ENCODE peak calls at places on chromosomes 11 and 22, in five cellular contexts. F is right lobe of liver, T is prostate gland, S is H1, Q is IMR-90. V is an unnamed sample.

GRCh38 chr11:2567026-2567671 is 122.3 kb downstream of the KCNQ1 start:
- DNase-seq in F (peak; percentile 5), T (no peak), S (no peak), Q (no peak), V (no peak)

GRCh38 chr11:115580927-115581680 is 76.9 kb upstream of the CADM1 start:
- DNase-seq in F (peak; percentile 59), T (no peak), S (no peak), Q (no peak), V (peak; percentile 2)

GRCh38 chr11:91396243-91397133 is 828.1 kb upstream of the FAT3 start:
- DNase-seq in F (no peak), T (no peak), S (no peak), Q (peak; percentile 0), V (no peak)

GRCh38 chr11:133842053-133842452 is 3.3 kb downstream of the SPATA19 start:
- DNase-seq in F (no peak), T (no peak), S (no peak), Q (no peak), V (no peak)

GRCh38 chr11:68792400-68792955 is 41.2 kb upstream of the TESMIN start:
- DNase-seq in F (no peak), T (no peak), S (no peak), Q (peak; percentile 4), V (no peak)

GRCh38 chr11:75107187-75107586 is 10.5 kb upstream of the OR2AT4 start:
- DNase-seq in F (no peak), T (no peak), S (no peak), Q (peak; percentile 19), V (peak; percentile 12)

GRCh38 chr11:47461876-47462275 is 12.9 kb upstream of the RAPSN start:
- DNase-seq in F (no peak), T (no peak), S (no peak), Q (no peak), V (no peak)

GRCh38 chr11:72602250-72602904 is 71.8 kb downstream of the PDE2A start:
- DNase-seq in F (no peak), T (no peak), S (no peak), Q (no peak), V (no peak)

GRCh38 chr11:74506823-74507222 is 13.3 kb upstream of the LIPT2 start:
- DNase-seq in F (no peak), T (no peak), S (no peak), Q (no peak), V (peak; percentile 14)

GRCh38 chr11:86244063-86244521 is 461 bp upstream of the EED start:
- DNase-seq in F (peak; percentile 88), T (peak; percentile 80), S (no peak), Q (peak; percentile 84), V (peak; percentile 93)

GRCh38 chr11:105389952-105390351 is 219.9 kb upstream of the GRIA4 start:
- DNase-seq in F (no peak), T (no peak), S (peak; percentile 46), Q (no peak), V (no peak)

GRCh38 chr22:45672564-45673481 is 1.2 kb downstream of the ATXN10 start:
- DNase-seq in F (no peak), T (no peak), S (no peak), Q (no peak), V (no peak)

GRCh38 chr11:12167098-12167999 is 57.0 kb downstream of the MICAL2 start:
- DNase-seq in F (no peak), T (no peak), S (no peak), Q (peak; percentile 97), V (peak; percentile 84)

GRCh38 chr11:126392638-126393023 is 37.1 kb downstream of the ST3GAL4 start:
- DNase-seq in F (no peak), T (no peak), S (no peak), Q (no peak), V (no peak)

GRCh38 chr22:39221999-39222686 is 22.6 kb downstream of the PDGFB start:
- DNase-seq in F (no peak), T (no peak), S (no peak), Q (no peak), V (no peak)

GRCh38 chr11:70247042-70247709 is 23.3 kb upstream of the PPFIA1 start:
- DNase-seq in F (no peak), T (no peak), S (no peak), Q (peak; percentile 34), V (no peak)

GRCh38 chr11:119432484-119433368 is 9.8 kb upstream of the THY1 start:
- DNase-seq in F (no peak), T (no peak), S (no peak), Q (peak; percentile 77), V (peak; percentile 80)

GRCh38 chr11:20522536-20522935 is 76.9 kb upstream of the SLC6A5 start:
- DNase-seq in F (no peak), T (no peak), S (no peak), Q (no peak), V (no peak)

GRCh38 chr11:47466201-47466600 is 17.3 kb upstream of the RAPSN start:
- DNase-seq in F (no peak), T (no peak), S (no peak), Q (peak; percentile 44), V (peak; percentile 80)

GRCh38 chr22:20247010-20247505 is 21.1 kb downstream of the RTN4R start:
- DNase-seq in F (peak; percentile 56), T (no peak), S (no peak), Q (peak; percentile 39), V (peak; percentile 24)

GRCh38 chr22:34688825-34689224 is 377.1 kb upstream of the ISX start:
- DNase-seq in F (no peak), T (no peak), S (no peak), Q (no peak), V (no peak)

GRCh38 chr11:7439921-7440320 is 45.4 kb upstream of the OLFML1 start:
- DNase-seq in F (no peak), T (no peak), S (no peak), Q (no peak), V (no peak)

GRCh38 chr11:26201411-26201810 is 130.5 kb upstream of the ANO3 start:
- DNase-seq in F (no peak), T (no peak), S (no peak), Q (peak; percentile 88), V (peak; percentile 70)

GRCh38 chr22:42316988-42317387 is 46.5 kb upstream of the TCF20 start:
- DNase-seq in F (no peak), T (peak; percentile 51), S (no peak), Q (no peak), V (peak; percentile 53)

GRCh38 chr11:63445720-63446119 is 45.2 kb downstream of the PLAAT5 start:
- DNase-seq in F (no peak), T (no peak), S (no peak), Q (peak; percentile 42), V (no peak)

GRCh38 chr11:96341237-96342130 is 1.5 kb downstream of the MAML2 start:
- DNase-seq in F (peak; percentile 43), T (peak; percentile 49), S (peak; percentile 61), Q (peak; percentile 56), V (peak; percentile 74)

GRCh38 chr11:75499423-75500305 is 26.1 kb downstream of the GDPD5 start:
- DNase-seq in F (no peak), T (no peak), S (no peak), Q (peak; percentile 95), V (peak; percentile 95)

GRCh38 chr11:119373917-119374631 is 7.4 kb downstream of the USP2 start:
- DNase-seq in F (peak; percentile 65), T (peak; percentile 55), S (peak; percentile 97), Q (peak; percentile 75), V (peak; percentile 85)

GRCh38 chr11:84390441-84391078 is 1104.4 kb upstream of the CCDC90B start:
- DNase-seq in F (no peak), T (no peak), S (no peak), Q (no peak), V (peak; percentile 3)

GRCh38 chr11:8567597-8568198 is 26.3 kb downstream of the STK33 start:
- DNase-seq in F (no peak), T (no peak), S (no peak), Q (peak; percentile 20), V (peak; percentile 2)

GRCh38 chr22:35085621-35086020 is 19.7 kb downstream of the ISX start:
- DNase-seq in F (no peak), T (peak; percentile 74), S (no peak), Q (no peak), V (no peak)

GRCh38 chr11:107140988-107141387 is 122.7 kb upstream of the GUCY1A2 start:
- DNase-seq in F (no peak), T (no peak), S (no peak), Q (no peak), V (no peak)

GRCh38 chr22:20089977-20090729 is 10.1 kb downstream of the DGCR8 start:
- DNase-seq in F (no peak), T (no peak), S (no peak), Q (peak; percentile 77), V (peak; percentile 40)

GRCh38 chr11:101436511-101437142 is 147.2 kb downstream of the TRPC6 start:
- DNase-seq in F (no peak), T (peak; percentile 21), S (peak; percentile 74), Q (peak; percentile 49), V (peak; percentile 67)

GRCh38 chr11:107590460-107591097 is 368 bp upstream of the ELMOD1 start:
- DNase-seq in F (no peak), T (no peak), S (no peak), Q (no peak), V (no peak)

GRCh38 chr22:21802673-21803072 is 64.8 kb downstream of the MAPK1 start:
- DNase-seq in F (no peak), T (no peak), S (no peak), Q (no peak), V (no peak)

GRCh38 chr11:129960216-129961214 is 42.1 kb downstream of the PRDM10 start:
- DNase-seq in F (no peak), T (no peak), S (no peak), Q (peak; percentile 96), V (peak; percentile 69)
- H3K4me3 ChIP-seq in F (no peak overlapping the region), T (no peak overlapping the region), S (no peak overlapping the region), Q (no peak overlapping the region), V (no peak overlapping the region)

GRCh38 chr11:43930868-43931716 is 11.3 kb upstream of the C11orf96 start:
- DNase-seq in F (no peak), T (no peak), S (no peak), Q (peak; percentile 42), V (peak; percentile 57)
- H3K4me3 ChIP-seq in F (no peak overlapping the region), T (no peak overlapping the region), S (no peak overlapping the region), Q (no peak overlapping the region), V (no peak overlapping the region)

GRCh38 chr11:66857234-66857926 is 516 bp downstream of the LRFN4 start:
- DNase-seq in F (peak; percentile 27), T (no peak), S (peak; percentile 73), Q (no peak), V (no peak)
- H3K4me3 ChIP-seq in F (no peak overlapping the region), T (peak overlapping the region; percentile 37), S (peak overlapping the region; percentile 88), Q (peak overlapping the region; percentile 57), V (peak overlapping the region; percentile 47)

GRCh38 chr22:26503758-26504157 is 8.5 kb downstream of the TFIP11 start:
- DNase-seq in F (no peak), T (no peak), S (no peak), Q (no peak), V (no peak)

GRCh38 chr22:26499188-26499703 is 13.0 kb downstream of the TFIP11 start:
- DNase-seq in F (no peak), T (no peak), S (no peak), Q (no peak), V (no peak)

GRCh38 chr22:26502688-26503561 is 9.3 kb downstream of the TFIP11 start:
- DNase-seq in F (peak; percentile 51), T (no peak), S (peak; percentile 56), Q (peak; percentile 51), V (peak; percentile 52)

GRCh38 chr22:26496456-26496855 is 12.8 kb downstream of the SRRD start:
- DNase-seq in F (no peak), T (no peak), S (no peak), Q (no peak), V (no peak)

GRCh38 chr22:26501996-26502395 is 10.3 kb downstream of the TFIP11 start:
- DNase-seq in F (no peak), T (no peak), S (no peak), Q (no peak), V (no peak)
- H3K4me3 ChIP-seq in F (no peak overlapping the region), T (no peak overlapping the region), S (no peak overlapping the region), Q (no peak overlapping the region), V (no peak overlapping the region)

V was measured in cardiac fibroblast.